ENCODE peak calls at places on chromosomes 7 and 10, in six cellular contexts. One of them, this sample, is unnamed.

GRCh38 chr7:107045195-107045960 is 873 bp downstream of the PRKAR2B start:
- DNase-seq in activated naive CD8-positive, alpha-beta T cell treated with anti-CD3 and anti-CD28 coated beads, Interleukin-2, amount 50 U/mL, for 16 hours: no peak
- DNase-seq in activated effector memory CD4-positive, alpha-beta T cell treated with Interleukin-2 at 50 U/mL for 16 hours: no peak
- DNase-seq in RWPE1: no peak
- DNase-seq in K562: no peak
- DNase-seq in mesothelial cell of epicardium: peak; percentile 41
- DNase-seq in this sample: peak; percentile 22

GRCh38 chr10:14659626-14660196 is 115.0 kb downstream of the FAM107B start:
- DNase-seq in activated naive CD8-positive, alpha-beta T cell treated with anti-CD3 and anti-CD28 coated beads, Interleukin-2, amount 50 U/mL, for 16 hours: peak; percentile 32
- DNase-seq in activated effector memory CD4-positive, alpha-beta T cell treated with Interleukin-2 at 50 U/mL for 16 hours: peak; percentile 38
- DNase-seq in RWPE1: no peak
- DNase-seq in K562: no peak
- DNase-seq in mesothelial cell of epicardium: no peak
- DNase-seq in this sample: no peak

GRCh38 chr7:134890246-134891240 is 95.8 kb upstream of the AGBL3 start:
- DNase-seq in activated naive CD8-positive, alpha-beta T cell treated with anti-CD3 and anti-CD28 coated beads, Interleukin-2, amount 50 U/mL, for 16 hours: no peak
- DNase-seq in activated effector memory CD4-positive, alpha-beta T cell treated with Interleukin-2 at 50 U/mL for 16 hours: no peak
- DNase-seq in RWPE1: peak; percentile 27
- DNase-seq in K562: no peak
- DNase-seq in mesothelial cell of epicardium: peak; percentile 70
- DNase-seq in this sample: no peak

GRCh38 chr7:7704867-7705266 is 13.5 kb downstream of the RPA3 start:
- DNase-seq in activated naive CD8-positive, alpha-beta T cell treated with anti-CD3 and anti-CD28 coated beads, Interleukin-2, amount 50 U/mL, for 16 hours: no peak
- DNase-seq in activated effector memory CD4-positive, alpha-beta T cell treated with Interleukin-2 at 50 U/mL for 16 hours: no peak
- DNase-seq in RWPE1: peak; percentile 49
- DNase-seq in K562: no peak
- DNase-seq in mesothelial cell of epicardium: no peak
- DNase-seq in this sample: no peak

GRCh38 chr7:141225916-141226618 is 152.2 kb downstream of the TMEM178B start:
- DNase-seq in activated naive CD8-positive, alpha-beta T cell treated with anti-CD3 and anti-CD28 coated beads, Interleukin-2, amount 50 U/mL, for 16 hours: no peak
- DNase-seq in activated effector memory CD4-positive, alpha-beta T cell treated with Interleukin-2 at 50 U/mL for 16 hours: no peak
- DNase-seq in RWPE1: no peak
- DNase-seq in K562: no peak
- DNase-seq in mesothelial cell of epicardium: no peak
- DNase-seq in this sample: no peak

GRCh38 chr7:139393621-139394215 is 34.0 kb downstream of the LUC7L2 start:
- DNase-seq in activated naive CD8-positive, alpha-beta T cell treated with anti-CD3 and anti-CD28 coated beads, Interleukin-2, amount 50 U/mL, for 16 hours: no peak
- DNase-seq in activated effector memory CD4-positive, alpha-beta T cell treated with Interleukin-2 at 50 U/mL for 16 hours: no peak
- DNase-seq in RWPE1: no peak
- DNase-seq in K562: no peak
- DNase-seq in mesothelial cell of epicardium: no peak
- DNase-seq in this sample: no peak

GRCh38 chr7:9013940-9014339 is 580.5 kb downstream of the NXPH1 start:
- DNase-seq in activated naive CD8-positive, alpha-beta T cell treated with anti-CD3 and anti-CD28 coated beads, Interleukin-2, amount 50 U/mL, for 16 hours: no peak
- DNase-seq in activated effector memory CD4-positive, alpha-beta T cell treated with Interleukin-2 at 50 U/mL for 16 hours: no peak
- DNase-seq in RWPE1: no peak
- DNase-seq in K562: no peak
- DNase-seq in mesothelial cell of epicardium: no peak
- DNase-seq in this sample: no peak

GRCh38 chr7:20302866-20303265 is 27.8 kb upstream of the ITGB8 start:
- DNase-seq in activated naive CD8-positive, alpha-beta T cell treated with anti-CD3 and anti-CD28 coated beads, Interleukin-2, amount 50 U/mL, for 16 hours: no peak
- DNase-seq in activated effector memory CD4-positive, alpha-beta T cell treated with Interleukin-2 at 50 U/mL for 16 hours: no peak
- DNase-seq in RWPE1: no peak
- DNase-seq in K562: no peak
- DNase-seq in mesothelial cell of epicardium: no peak
- DNase-seq in this sample: no peak

GRCh38 chr7:135645296-135645904 is 16.9 kb upstream of the STMP1 start:
- DNase-seq in activated naive CD8-positive, alpha-beta T cell treated with anti-CD3 and anti-CD28 coated beads, Interleukin-2, amount 50 U/mL, for 16 hours: no peak
- DNase-seq in activated effector memory CD4-positive, alpha-beta T cell treated with Interleukin-2 at 50 U/mL for 16 hours: no peak
- DNase-seq in RWPE1: peak; percentile 14
- DNase-seq in K562: peak; percentile 52
- DNase-seq in mesothelial cell of epicardium: no peak
- DNase-seq in this sample: peak; percentile 61

GRCh38 chr7:43443380-43443779 is 139.5 kb upstream of the STK17A start:
- DNase-seq in activated naive CD8-positive, alpha-beta T cell treated with anti-CD3 and anti-CD28 coated beads, Interleukin-2, amount 50 U/mL, for 16 hours: no peak
- DNase-seq in activated effector memory CD4-positive, alpha-beta T cell treated with Interleukin-2 at 50 U/mL for 16 hours: no peak
- DNase-seq in RWPE1: no peak
- DNase-seq in K562: no peak
- DNase-seq in mesothelial cell of epicardium: no peak
- DNase-seq in this sample: no peak

GRCh38 chr7:36851382-36851781 is 127.1 kb upstream of the AOAH start:
- DNase-seq in activated naive CD8-positive, alpha-beta T cell treated with anti-CD3 and anti-CD28 coated beads, Interleukin-2, amount 50 U/mL, for 16 hours: no peak
- DNase-seq in activated effector memory CD4-positive, alpha-beta T cell treated with Interleukin-2 at 50 U/mL for 16 hours: no peak
- DNase-seq in RWPE1: no peak
- DNase-seq in K562: no peak
- DNase-seq in mesothelial cell of epicardium: no peak
- DNase-seq in this sample: no peak

GRCh38 chr7:123492485-123492884 is 41.9 kb downstream of the IQUB start:
- DNase-seq in activated naive CD8-positive, alpha-beta T cell treated with anti-CD3 and anti-CD28 coated beads, Interleukin-2, amount 50 U/mL, for 16 hours: no peak
- DNase-seq in activated effector memory CD4-positive, alpha-beta T cell treated with Interleukin-2 at 50 U/mL for 16 hours: no peak
- DNase-seq in RWPE1: no peak
- DNase-seq in K562: peak; percentile 28
- DNase-seq in mesothelial cell of epicardium: no peak
- DNase-seq in this sample: peak; percentile 14